ENCODE peak calls at places on chromosomes 7 and 10, in six cellular contexts. V is PC-3, B is cardiac muscle cell, H is epithelial cell of esophagus, C is nephron progenitor cell, Q is IMR-90. N is an unnamed sample.

GRCh38 chr7:51351661-51352060 is 35.1 kb upstream of the COBL start:
- DNase-seq in H (no peak), C (no peak), V (no peak), Q (no peak), B (no peak), N (peak; percentile 34)

GRCh38 chr7:107718456-107719193 is 25.3 kb upstream of the CBLL1 start:
- DNase-seq in H (no peak), Q (no peak), C (no peak), B (no peak), V (peak; percentile 52), N (no peak)

GRCh38 chr10:110007171-110007700 is 548 bp upstream of the ADD3 start:
- DNase-seq in Q (peak; percentile 21), B (no peak), V (no peak), C (no peak), H (peak; percentile 34), N (no peak)

GRCh38 chr7:33055147-33055546 is 7.4 kb downstream of the NT5C3A start:
- DNase-seq in C (no peak), Q (no peak), B (no peak), V (no peak), H (no peak), N (no peak)

GRCh38 chr10:62885656-62886461 is 69.7 kb upstream of the EGR2 start:
- DNase-seq in V (peak; percentile 100), Q (peak; percentile 19), C (no peak), B (peak; percentile 88), H (peak; percentile 29), N (no peak)

GRCh38 chr10:75011221-75011620 is 100.2 kb upstream of the SAMD8 start:
- DNase-seq in H (no peak), Q (no peak), V (no peak), B (no peak), C (no peak), N (no peak)

GRCh38 chr7:88789480-88790064 is 6.0 kb downstream of the TEX47 start:
- DNase-seq in Q (peak; percentile 2), H (peak; percentile 44), B (peak; percentile 15), V (peak; percentile 60), C (no peak), N (no peak)

GRCh38 chr10:74766501-74766900 is 59.9 kb upstream of the KAT6B start:
- DNase-seq in V (peak; percentile 71), B (no peak), H (no peak), Q (no peak), C (no peak), N (no peak)

GRCh38 chr7:50284296-50284695 is 20.2 kb upstream of the IKZF1 start:
- DNase-seq in B (no peak), C (no peak), V (no peak), H (no peak), Q (no peak), N (no peak)

GRCh38 chr10:107091126-107091525 is 73.4 kb downstream of the SORCS1 start:
- DNase-seq in C (no peak), H (no peak), B (no peak), V (no peak), Q (no peak), N (no peak)

GRCh38 chr10:1154531-1154930 is 98.3 kb downstream of the WDR37 start:
- DNase-seq in C (no peak), H (no peak), Q (no peak), V (no peak), B (no peak), N (no peak)

GRCh38 chr7:134515569-134516468 is 11.5 kb upstream of the AKR1B10 start:
- DNase-seq in C (no peak), H (peak; percentile 92), V (peak; percentile 99), Q (peak; percentile 93), B (no peak), N (no peak)

GRCh38 chr10:5812283-5813090 is 747 bp downstream of the GDI2 start:
- DNase-seq in B (peak; percentile 55), H (peak; percentile 27), V (no peak), Q (no peak), C (peak; percentile 59), N (peak; percentile 59)

GRCh38 chr7:95046494-95047240 is 139.3 kb downstream of the PPP1R9A start:
- DNase-seq in H (no peak), C (no peak), B (no peak), V (no peak), Q (no peak), N (no peak)

GRCh38 chr7:17557305-17557704 is 258.9 kb downstream of the AHR start:
- DNase-seq in Q (peak; percentile 21), V (peak; percentile 76), H (peak; percentile 66), C (no peak), B (no peak), N (no peak)

GRCh38 chr7:30001953-30002352 is 12.4 kb upstream of the SCRN1 start:
- DNase-seq in Q (no peak), V (no peak), H (peak; percentile 58), C (no peak), B (no peak), N (no peak)

GRCh38 chr7:142557971-142558582 is 191.2 kb upstream of the PRSS1 start:
- DNase-seq in B (peak; percentile 52), H (peak; percentile 50), Q (peak; percentile 72), V (peak; percentile 79), C (peak; percentile 50), N (peak; percentile 76)

GRCh38 chr7:23185980-23186379 is 4.1 kb downstream of the NUP42 start:
- DNase-seq in H (no peak), C (no peak), Q (no peak), V (no peak), B (no peak), N (no peak)

GRCh38 chr7:780056-780455 is 52.2 kb upstream of the SUN1 start:
- DNase-seq in C (no peak), Q (no peak), B (no peak), H (no peak), V (no peak), N (no peak)

GRCh38 chr10:92757720-92758119 is 68.0 kb downstream of the HHEX start:
- DNase-seq in B (no peak), Q (no peak), V (no peak), H (no peak), C (no peak), N (no peak)

GRCh38 chr10:6013413-6014192 is 36.3 kb upstream of the IL15RA start:
- DNase-seq in Q (no peak), C (no peak), V (no peak), B (no peak), H (no peak), N (no peak)

GRCh38 chr7:23542752-23543151 is 11.0 kb upstream of the TRA2A start:
- DNase-seq in C (no peak), V (no peak), Q (no peak), B (no peak), H (no peak), N (no peak)

GRCh38 chr7:106070201-106070551 is 41.9 kb downstream of the SYPL1 start:
- DNase-seq in C (no peak), B (no peak), H (peak; percentile 84), V (peak; percentile 61), Q (no peak), N (no peak)

GRCh38 chr10:22022257-22023051 is 18.9 kb upstream of the DNAJC1 start:
- DNase-seq in H (no peak), V (no peak), B (peak; percentile 86), Q (no peak), C (no peak), N (no peak)

GRCh38 chr7:130560972-130561371 is 69.1 kb downstream of the MEST start:
- DNase-seq in B (no peak), V (peak; percentile 49), H (peak; percentile 76), C (no peak), Q (peak; percentile 43), N (no peak)

GRCh38 chr10:5393529-5393928 is 11.1 kb downstream of the TUBAL3 start:
- DNase-seq in V (no peak), H (no peak), C (no peak), B (no peak), Q (no peak), N (no peak)

GRCh38 chr10:38008006-38008405 is 2.5 kb upstream of the ZNF33A start:
- DNase-seq in C (no peak), Q (no peak), B (no peak), V (no peak), H (peak; percentile 94), N (no peak)

GRCh38 chr10:38007551-38007950 is 2.9 kb upstream of the ZNF33A start:
- DNase-seq in Q (no peak), B (no peak), C (no peak), H (peak; percentile 63), V (no peak), N (no peak)

GRCh38 chr10:38010150-38010903 is at the start of gene ZNF33A:
- DNase-seq in B (peak; percentile 95), H (peak; percentile 97), Q (peak; percentile 88), V (peak; percentile 98), C (peak; percentile 75), N (peak; percentile 79)
- TF ChIP-seq CTCF in B (no peak), H (no peak), Q (no peak), V (no peak), C (no peak), N (no peak)

DNA sequence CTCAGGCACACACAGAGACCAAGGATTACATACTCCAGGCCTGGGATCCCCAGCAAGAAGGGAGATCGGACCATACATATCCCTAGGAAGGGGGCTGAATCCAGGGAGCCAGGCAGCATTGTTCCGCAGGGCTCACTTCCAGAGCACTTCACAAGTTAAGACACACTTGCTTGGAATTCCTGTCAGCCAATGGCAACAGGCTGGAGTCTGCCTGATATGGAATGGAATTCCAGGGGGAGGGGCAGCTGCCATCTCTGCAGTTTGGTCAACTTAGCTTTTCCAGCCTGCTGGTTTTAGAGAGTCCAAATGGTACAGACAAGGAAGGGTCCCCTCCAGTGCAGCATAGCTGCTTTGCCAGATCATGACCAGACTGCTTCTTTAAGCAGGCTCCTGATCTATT is 290.0 kb upstream of the GLI3 start:
- DNase-seq in B (peak; percentile 27), V (no peak), H (no peak), C (no peak), Q (no peak), N (no peak)
- TF ChIP-seq CTCF in B (no peak), V (no peak), H (no peak), C (no peak), Q (no peak), N (no peak)

DNA sequence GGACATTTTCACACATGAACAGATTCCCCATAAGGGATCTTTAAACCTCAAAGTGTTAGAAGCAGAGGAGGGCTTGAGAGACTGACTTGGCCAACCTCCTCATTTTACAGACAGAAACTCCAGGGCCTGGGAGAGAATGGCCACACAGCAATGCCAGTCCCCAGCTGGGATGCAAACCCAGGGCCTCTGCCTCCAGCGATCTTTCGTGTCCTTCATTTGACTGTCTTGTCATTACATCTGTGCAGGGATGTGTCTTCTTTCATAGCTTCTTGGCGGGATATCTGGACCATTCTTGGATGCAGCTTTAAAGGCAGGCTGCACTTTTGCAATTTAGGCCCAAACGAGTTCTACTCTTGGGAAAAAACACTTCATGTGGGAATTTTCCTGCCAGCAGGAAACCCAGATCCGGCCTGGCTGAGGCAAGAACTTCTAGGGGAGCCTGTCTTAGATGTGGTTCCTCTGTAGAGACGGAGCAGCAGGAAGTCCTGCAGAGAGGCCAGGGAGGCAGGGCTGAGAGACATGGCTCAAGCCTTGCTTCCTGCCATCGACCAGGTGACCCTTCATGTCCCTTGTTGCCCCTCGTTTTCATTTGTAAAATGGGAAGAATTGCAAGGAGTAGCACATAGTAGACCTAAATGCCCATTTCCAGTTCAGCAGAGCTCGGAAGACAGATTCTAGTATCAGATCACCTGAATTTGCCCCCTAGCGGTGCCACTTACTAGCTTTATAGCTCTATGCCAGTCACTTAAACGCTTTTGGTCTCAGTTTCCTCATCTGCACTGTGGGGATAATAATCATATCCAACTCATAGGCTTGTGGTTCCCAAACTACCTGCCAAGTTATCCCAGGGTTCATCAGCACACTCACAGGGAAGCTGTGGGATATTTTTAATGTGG is 43.9 kb upstream of the SLC29A3 start:
- DNase-seq in H (no peak), C (no peak), V (no peak), B (no peak), Q (no peak), N (no peak)
- TF ChIP-seq CTCF in H (no peak), C (no peak), V (peak; percentile 23), B (no peak), Q (no peak), N (no peak)

GRCh38 chr7:36312064-36312914 is 77.4 kb upstream of the ANLN start:
- DNase-seq in C (peak; percentile 35), H (peak; percentile 58), V (no peak), Q (no peak), B (peak; percentile 52), N (peak; percentile 44)
- TF ChIP-seq CTCF in C (peak; percentile 48), H (peak; percentile 65), V (no peak), Q (no peak), B (peak; percentile 14), N (peak; percentile 68)

N was measured in glutamatergic neuron.